ENCODE peak calls at places on chromosome 7, in nine cellular contexts. One of them, this sample, is unnamed.

GRCh38 chr7:151930026-151930653 is 26.1 kb upstream of the GALNTL5 start:
- DNase-seq in pancreas: no peak
- DNase-seq in GM23338: no peak
- DNase-seq in IMR-90: no peak
- DNase-seq in GM23248: no peak
- DNase-seq in MM.1S: no peak
- DNase-seq in dorsolateral prefrontal cortex: no peak
- DNase-seq in CD4-positive, CD25-positive, alpha-beta regulatory T cell: no peak
- DNase-seq in H7: no peak
- DNase-seq in this sample: no peak

GRCh38 chr7:45574521-45575500 is 643 bp downstream of the ADCY1 start:
- DNase-seq in pancreas: peak; percentile 72
- DNase-seq in GM23338: peak; percentile 81
- DNase-seq in IMR-90: peak; percentile 49
- DNase-seq in GM23248: peak; percentile 73
- DNase-seq in MM.1S: peak; percentile 79
- DNase-seq in dorsolateral prefrontal cortex: no peak
- DNase-seq in CD4-positive, CD25-positive, alpha-beta regulatory T cell: no peak
- DNase-seq in H7: peak; percentile 93
- DNase-seq in this sample: no peak

GRCh38 chr7:30770936-30771858 is at the start of gene MINDY4:
- DNase-seq in pancreas: peak; percentile 87
- DNase-seq in GM23338: peak; percentile 93
- DNase-seq in IMR-90: peak; percentile 80
- DNase-seq in GM23248: peak; percentile 85
- DNase-seq in MM.1S: peak; percentile 71
- DNase-seq in dorsolateral prefrontal cortex: peak; percentile 55
- DNase-seq in CD4-positive, CD25-positive, alpha-beta regulatory T cell: peak; percentile 49
- DNase-seq in H7: peak; percentile 97
- DNase-seq in this sample: peak; percentile 60

GRCh38 chr7:11235491-11235890 is 261.8 kb downstream of the PHF14 start:
- DNase-seq in pancreas: no peak
- DNase-seq in GM23338: peak; percentile 12
- DNase-seq in IMR-90: no peak
- DNase-seq in GM23248: no peak
- DNase-seq in MM.1S: no peak
- DNase-seq in dorsolateral prefrontal cortex: no peak
- DNase-seq in CD4-positive, CD25-positive, alpha-beta regulatory T cell: no peak
- DNase-seq in H7: no peak
- DNase-seq in this sample: no peak

GRCh38 chr7:137774793-137775201 is 72.0 kb downstream of the DGKI start:
- DNase-seq in pancreas: no peak
- DNase-seq in GM23338: no peak
- DNase-seq in IMR-90: peak; percentile 61
- DNase-seq in GM23248: peak; percentile 80
- DNase-seq in MM.1S: no peak
- DNase-seq in dorsolateral prefrontal cortex: no peak
- DNase-seq in CD4-positive, CD25-positive, alpha-beta regulatory T cell: no peak
- DNase-seq in H7: no peak
- DNase-seq in this sample: no peak

GRCh38 chr7:3042861-3043489 is 692 bp downstream of the CARD11 start:
- DNase-seq in pancreas: peak; percentile 50
- DNase-seq in GM23338: peak; percentile 63
- DNase-seq in IMR-90: no peak
- DNase-seq in GM23248: no peak
- DNase-seq in MM.1S: peak; percentile 80
- DNase-seq in dorsolateral prefrontal cortex: no peak
- DNase-seq in CD4-positive, CD25-positive, alpha-beta regulatory T cell: peak; percentile 47
- DNase-seq in H7: peak; percentile 69
- DNase-seq in this sample: peak; percentile 73

GRCh38 chr7:38070718-38071117 is 107.3 kb upstream of the STARD3NL start:
- DNase-seq in pancreas: no peak
- DNase-seq in GM23338: peak; percentile 81
- DNase-seq in IMR-90: peak; percentile 0
- DNase-seq in GM23248: peak; percentile 39
- DNase-seq in MM.1S: no peak
- DNase-seq in dorsolateral prefrontal cortex: no peak
- DNase-seq in CD4-positive, CD25-positive, alpha-beta regulatory T cell: no peak
- DNase-seq in H7: peak; percentile 46
- DNase-seq in this sample: no peak

GRCh38 chr7:120841608-120842007 is 16.3 kb downstream of the TSPAN12 start:
- DNase-seq in pancreas: no peak
- DNase-seq in GM23338: no peak
- DNase-seq in IMR-90: no peak
- DNase-seq in GM23248: no peak
- DNase-seq in MM.1S: no peak
- DNase-seq in dorsolateral prefrontal cortex: no peak
- DNase-seq in CD4-positive, CD25-positive, alpha-beta regulatory T cell: no peak
- DNase-seq in H7: no peak
- DNase-seq in this sample: no peak

GRCh38 chr7:151272410-151272809 is 23.9 kb upstream of the SMARCD3 start:
- DNase-seq in pancreas: no peak
- DNase-seq in GM23338: no peak
- DNase-seq in IMR-90: no peak
- DNase-seq in GM23248: peak; percentile 55
- DNase-seq in MM.1S: no peak
- DNase-seq in dorsolateral prefrontal cortex: no peak
- DNase-seq in CD4-positive, CD25-positive, alpha-beta regulatory T cell: no peak
- DNase-seq in H7: no peak
- DNase-seq in this sample: no peak

GRCh38 chr7:39951156-39951942 is 1.3 kb downstream of the CDK13 start:
- DNase-seq in pancreas: peak; percentile 84
- DNase-seq in GM23338: peak; percentile 85
- DNase-seq in IMR-90: peak; percentile 52
- DNase-seq in GM23248: peak; percentile 74
- DNase-seq in MM.1S: peak; percentile 75
- DNase-seq in dorsolateral prefrontal cortex: peak; percentile 39
- DNase-seq in CD4-positive, CD25-positive, alpha-beta regulatory T cell: peak; percentile 72
- DNase-seq in H7: peak; percentile 86
- DNase-seq in this sample: peak; percentile 69

GRCh38 chr7:98278936-98279335 is 2.5 kb upstream of the BRI3 start:
- DNase-seq in pancreas: no peak
- DNase-seq in GM23338: no peak
- DNase-seq in IMR-90: no peak
- DNase-seq in GM23248: no peak
- DNase-seq in MM.1S: no peak
- DNase-seq in dorsolateral prefrontal cortex: no peak
- DNase-seq in CD4-positive, CD25-positive, alpha-beta regulatory T cell: no peak
- DNase-seq in H7: no peak
- DNase-seq in this sample: no peak

GRCh38 chr7:43559939-43560335 is 23.0 kb upstream of the STK17A start:
- DNase-seq in pancreas: no peak
- DNase-seq in GM23338: no peak
- DNase-seq in IMR-90: no peak
- DNase-seq in GM23248: no peak
- DNase-seq in MM.1S: no peak
- DNase-seq in dorsolateral prefrontal cortex: no peak
- DNase-seq in CD4-positive, CD25-positive, alpha-beta regulatory T cell: no peak
- DNase-seq in H7: no peak
- DNase-seq in this sample: no peak
- H3K27me3 ChIP-seq in pancreas: peaks cover 7% of the 10 kb centered on the region
- H3K27me3 ChIP-seq in GM23338: no peaks in the 10 kb centered on the region
- H3K27me3 ChIP-seq in IMR-90: peaks cover 21% of the 10 kb centered on the region
- H3K27me3 ChIP-seq in GM23248: no peaks in the 10 kb centered on the region
- H3K27me3 ChIP-seq in MM.1S: no peaks in the 10 kb centered on the region
- H3K27me3 ChIP-seq in dorsolateral prefrontal cortex: no peaks in the 10 kb centered on the region
- H3K27me3 ChIP-seq in CD4-positive, CD25-positive, alpha-beta regulatory T cell: peaks cover 16% of the 10 kb centered on the region
- H3K27me3 ChIP-seq in H7: no peaks in the 10 kb centered on the region
- H3K27me3 ChIP-seq in this sample: no peaks in the 10 kb centered on the region

GRCh38 chr7:19108985-19109946 is 8.2 kb downstream of the TWIST1 start:
- DNase-seq in pancreas: no peak
- DNase-seq in GM23338: no peak
- DNase-seq in IMR-90: no peak
- DNase-seq in GM23248: peak; percentile 53
- DNase-seq in MM.1S: no peak
- DNase-seq in dorsolateral prefrontal cortex: no peak
- DNase-seq in CD4-positive, CD25-positive, alpha-beta regulatory T cell: no peak
- DNase-seq in H7: no peak
- DNase-seq in this sample: no peak
- H3K27me3 ChIP-seq in pancreas: peaks cover 82% of the 10 kb centered on the region
- H3K27me3 ChIP-seq in GM23338: peaks cover 100% of the 10 kb centered on the region
- H3K27me3 ChIP-seq in IMR-90: no peaks in the 10 kb centered on the region
- H3K27me3 ChIP-seq in GM23248: no peaks in the 10 kb centered on the region
- H3K27me3 ChIP-seq in MM.1S: no peaks in the 10 kb centered on the region
- H3K27me3 ChIP-seq in dorsolateral prefrontal cortex: peaks cover 82% of the 10 kb centered on the region
- H3K27me3 ChIP-seq in CD4-positive, CD25-positive, alpha-beta regulatory T cell: peaks cover 51% of the 10 kb centered on the region
- H3K27me3 ChIP-seq in H7: peaks cover 100% of the 10 kb centered on the region
- H3K27me3 ChIP-seq in this sample: peaks cover 32% of the 10 kb centered on the region

DNA sequence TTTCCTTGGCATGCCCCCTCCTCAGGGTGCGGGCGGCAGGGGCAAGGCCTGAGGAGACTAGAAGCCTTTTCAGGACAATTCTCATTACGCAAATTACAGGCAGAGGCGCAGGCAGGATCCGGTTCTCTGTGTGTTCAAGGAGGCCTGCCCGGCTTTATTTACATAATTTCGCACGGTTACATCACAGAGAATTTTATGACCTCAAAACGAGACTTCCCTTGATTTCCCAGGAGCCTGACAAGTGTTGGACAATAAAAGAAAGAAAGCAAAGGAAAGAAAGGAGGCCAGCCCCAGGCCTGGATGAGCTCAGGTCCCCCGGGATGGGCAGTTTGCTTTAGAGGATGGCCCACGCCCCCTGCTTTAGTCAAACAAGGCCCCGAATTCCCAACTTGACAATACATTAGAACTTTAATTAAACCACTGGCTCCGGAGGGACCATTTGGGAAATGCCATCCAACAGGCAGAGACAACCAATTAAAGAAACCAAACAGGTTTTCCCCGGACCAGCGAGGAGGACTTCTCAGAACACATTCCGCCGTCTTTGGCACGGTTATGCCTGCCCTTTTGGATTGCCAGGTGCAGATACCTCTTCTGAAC is 2.9 kb downstream of the MNX1 start:
- DNase-seq in pancreas: no peak
- DNase-seq in GM23338: peak; percentile 48
- DNase-seq in IMR-90: no peak
- DNase-seq in GM23248: no peak
- DNase-seq in MM.1S: peak; percentile 1
- DNase-seq in dorsolateral prefrontal cortex: no peak
- DNase-seq in CD4-positive, CD25-positive, alpha-beta regulatory T cell: no peak
- DNase-seq in H7: peak; percentile 50
- DNase-seq in this sample: no peak
- H3K27me3 ChIP-seq in pancreas: no peaks in the 10 kb centered on the region
- H3K27me3 ChIP-seq in GM23338: peaks cover 97% of the 10 kb centered on the region
- H3K27me3 ChIP-seq in IMR-90: peaks cover 93% of the 10 kb centered on the region
- H3K27me3 ChIP-seq in GM23248: peaks cover 96% of the 10 kb centered on the region
- H3K27me3 ChIP-seq in MM.1S: peaks cover 14% of the 10 kb centered on the region
- H3K27me3 ChIP-seq in dorsolateral prefrontal cortex: peaks cover 75% of the 10 kb centered on the region
- H3K27me3 ChIP-seq in CD4-positive, CD25-positive, alpha-beta regulatory T cell: peaks cover 16% of the 10 kb centered on the region
- H3K27me3 ChIP-seq in H7: peaks cover 95% of the 10 kb centered on the region
- H3K27me3 ChIP-seq in this sample: peaks cover 21% of the 10 kb centered on the region

GRCh38 chr7:157568071-157568784 is 231.4 kb downstream of the DNAJB6 start:
- DNase-seq in pancreas: no peak
- DNase-seq in GM23338: no peak
- DNase-seq in IMR-90: no peak
- DNase-seq in GM23248: no peak
- DNase-seq in MM.1S: no peak
- DNase-seq in dorsolateral prefrontal cortex: no peak
- DNase-seq in CD4-positive, CD25-positive, alpha-beta regulatory T cell: no peak
- DNase-seq in H7: no peak
- DNase-seq in this sample: no peak

GRCh38 chr7:157565981-157566630 is 229.3 kb downstream of the DNAJB6 start:
- DNase-seq in pancreas: peak; percentile 43
- DNase-seq in GM23338: no peak
- DNase-seq in IMR-90: no peak
- DNase-seq in GM23248: no peak
- DNase-seq in MM.1S: no peak
- DNase-seq in dorsolateral prefrontal cortex: no peak
- DNase-seq in CD4-positive, CD25-positive, alpha-beta regulatory T cell: no peak
- DNase-seq in H7: no peak
- DNase-seq in this sample: no peak

GRCh38 chr7:157566631-157567006 is 229.8 kb downstream of the DNAJB6 start:
- DNase-seq in pancreas: peak; percentile 35
- DNase-seq in GM23338: no peak
- DNase-seq in IMR-90: no peak
- DNase-seq in GM23248: no peak
- DNase-seq in MM.1S: no peak
- DNase-seq in dorsolateral prefrontal cortex: no peak
- DNase-seq in CD4-positive, CD25-positive, alpha-beta regulatory T cell: no peak
- DNase-seq in H7: no peak
- DNase-seq in this sample: no peak

GRCh38 chr7:157568785-157569584 is 232.2 kb downstream of the DNAJB6 start:
- DNase-seq in pancreas: no peak
- DNase-seq in GM23338: peak; percentile 56
- DNase-seq in IMR-90: no peak
- DNase-seq in GM23248: peak; percentile 22
- DNase-seq in MM.1S: peak; percentile 37
- DNase-seq in dorsolateral prefrontal cortex: peak; percentile 26
- DNase-seq in CD4-positive, CD25-positive, alpha-beta regulatory T cell: peak; percentile 55
- DNase-seq in H7: peak; percentile 86
- DNase-seq in this sample: peak; percentile 40

DNA sequence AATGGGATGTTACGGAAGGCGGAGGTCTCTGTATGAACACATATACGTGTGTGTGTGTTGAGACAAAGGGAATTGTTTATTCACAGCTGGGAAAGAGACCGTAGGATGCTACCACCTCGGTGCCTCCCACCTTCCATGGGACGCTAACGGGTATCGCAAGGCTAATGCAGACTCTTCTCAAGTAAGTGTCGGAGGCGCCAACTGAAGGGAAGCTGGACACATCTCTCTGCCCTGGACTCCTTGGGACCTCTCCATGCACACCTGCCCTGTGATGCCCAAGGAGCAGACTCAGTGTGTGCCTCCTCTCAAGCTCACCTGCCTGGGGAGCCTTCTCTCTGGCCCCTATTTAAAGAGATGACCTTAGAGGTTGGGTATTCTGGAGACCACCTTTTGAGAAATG is 230.9 kb downstream of the DNAJB6 start:
- DNase-seq in pancreas: no peak
- DNase-seq in GM23338: no peak
- DNase-seq in IMR-90: no peak
- DNase-seq in GM23248: no peak
- DNase-seq in MM.1S: no peak
- DNase-seq in dorsolateral prefrontal cortex: no peak
- DNase-seq in CD4-positive, CD25-positive, alpha-beta regulatory T cell: no peak
- DNase-seq in H7: no peak
- DNase-seq in this sample: no peak
- H3K27me3 ChIP-seq in pancreas: no peaks in the 10 kb centered on the region
- H3K27me3 ChIP-seq in GM23338: no peaks in the 10 kb centered on the region
- H3K27me3 ChIP-seq in IMR-90: no peaks in the 10 kb centered on the region
- H3K27me3 ChIP-seq in GM23248: no peaks in the 10 kb centered on the region
- H3K27me3 ChIP-seq in MM.1S: peaks cover 89% of the 10 kb centered on the region
- H3K27me3 ChIP-seq in dorsolateral prefrontal cortex: no peaks in the 10 kb centered on the region
- H3K27me3 ChIP-seq in CD4-positive, CD25-positive, alpha-beta regulatory T cell: no peaks in the 10 kb centered on the region
- H3K27me3 ChIP-seq in H7: no peaks in the 10 kb centered on the region
- H3K27me3 ChIP-seq in this sample: no peaks in the 10 kb centered on the region

GRCh38 chr7:1397491-1398327 is 61.6 kb downstream of the MICALL2 start:
- DNase-seq in pancreas: no peak
- DNase-seq in GM23338: no peak
- DNase-seq in IMR-90: peak; percentile 65
- DNase-seq in GM23248: peak; percentile 79
- DNase-seq in MM.1S: no peak
- DNase-seq in dorsolateral prefrontal cortex: no peak
- DNase-seq in CD4-positive, CD25-positive, alpha-beta regulatory T cell: no peak
- DNase-seq in H7: peak; percentile 9
- DNase-seq in this sample: no peak
- H3K27me3 ChIP-seq in pancreas: peaks cover 3% of the 10 kb centered on the region
- H3K27me3 ChIP-seq in GM23338: peaks cover under 1% of the 10 kb centered on the region
- H3K27me3 ChIP-seq in IMR-90: peaks cover 56% of the 10 kb centered on the region
- H3K27me3 ChIP-seq in GM23248: peaks cover 50% of the 10 kb centered on the region
- H3K27me3 ChIP-seq in MM.1S: peaks cover 81% of the 10 kb centered on the region
- H3K27me3 ChIP-seq in dorsolateral prefrontal cortex: no peaks in the 10 kb centered on the region
- H3K27me3 ChIP-seq in CD4-positive, CD25-positive, alpha-beta regulatory T cell: peaks cover 4% of the 10 kb centered on the region
- H3K27me3 ChIP-seq in H7: peaks cover 3% of the 10 kb centered on the region
- H3K27me3 ChIP-seq in this sample: peaks cover 7% of the 10 kb centered on the region